ENCODE peak calls at places on chromosomes 5 and 9, in nine cellular contexts. One of them, this sample, is unnamed.
A peak's percentile ranks its signal among the peaks of the same experiment; 100 is the strongest.

GRCh38 chr5:131641494-131641893 is 6.5 kb upstream of the RAPGEF6 start:
- DNase-seq in AML-193: no peak
- DNase-seq in T-helper 9 cell: no peak
- DNase-seq in EL: no peak
- DNase-seq in prostate gland: no peak
- DNase-seq in Ammon's horn: no peak
- DNase-seq in T-helper 1 cell: no peak
- DNase-seq in activated effector memory CD4-positive, alpha-beta T cell treated with anti-CD3 and anti-CD28 coated beads, Interleukin-2, amount 50 U/mL, for 16 hours: no peak
- DNase-seq in pons: no peak
- DNase-seq in this sample: no peak

GRCh38 chr9:708182-708555 is 133.3 kb upstream of the DMRT1 start:
- DNase-seq in AML-193: peak; percentile 10
- DNase-seq in EL: no peak
- DNase-seq in activated effector memory CD4-positive, alpha-beta T cell treated with anti-CD3 and anti-CD28 coated beads, Interleukin-2, amount 50 U/mL, for 16 hours: no peak
- DNase-seq in T-helper 1 cell: no peak
- DNase-seq in T-helper 9 cell: no peak
- DNase-seq in pons: no peak
- DNase-seq in Ammon's horn: no peak
- DNase-seq in prostate gland: no peak
- DNase-seq in this sample: no peak

GRCh38 chr5:154646841-154647759 is 108.1 kb upstream of the LARP1 start:
- DNase-seq in prostate gland: no peak
- DNase-seq in T-helper 9 cell: no peak
- DNase-seq in activated effector memory CD4-positive, alpha-beta T cell treated with anti-CD3 and anti-CD28 coated beads, Interleukin-2, amount 50 U/mL, for 16 hours: peak; percentile 62
- DNase-seq in AML-193: no peak
- DNase-seq in T-helper 1 cell: no peak
- DNase-seq in pons: no peak
- DNase-seq in Ammon's horn: no peak
- DNase-seq in EL: no peak
- DNase-seq in this sample: no peak

GRCh38 chr5:69454460-69455249 is 37.9 kb upstream of the OCLN start:
- DNase-seq in Ammon's horn: no peak
- DNase-seq in AML-193: no peak
- DNase-seq in T-helper 9 cell: no peak
- DNase-seq in T-helper 1 cell: no peak
- DNase-seq in EL: no peak
- DNase-seq in activated effector memory CD4-positive, alpha-beta T cell treated with anti-CD3 and anti-CD28 coated beads, Interleukin-2, amount 50 U/mL, for 16 hours: no peak
- DNase-seq in pons: no peak
- DNase-seq in prostate gland: no peak
- DNase-seq in this sample: no peak

GRCh38 chr5:59783264-59783663 is 110.3 kb downstream of the PDE4D start:
- DNase-seq in AML-193: no peak
- DNase-seq in T-helper 9 cell: no peak
- DNase-seq in Ammon's horn: no peak
- DNase-seq in T-helper 1 cell: no peak
- DNase-seq in prostate gland: no peak
- DNase-seq in activated effector memory CD4-positive, alpha-beta T cell treated with anti-CD3 and anti-CD28 coated beads, Interleukin-2, amount 50 U/mL, for 16 hours: no peak
- DNase-seq in pons: no peak
- DNase-seq in EL: no peak
- DNase-seq in this sample: no peak

GRCh38 chr5:135444881-135445280 is 2.3 kb downstream of the DCANP1 start:
- DNase-seq in activated effector memory CD4-positive, alpha-beta T cell treated with anti-CD3 and anti-CD28 coated beads, Interleukin-2, amount 50 U/mL, for 16 hours: no peak
- DNase-seq in prostate gland: no peak
- DNase-seq in pons: no peak
- DNase-seq in T-helper 9 cell: no peak
- DNase-seq in T-helper 1 cell: no peak
- DNase-seq in EL: no peak
- DNase-seq in AML-193: no peak
- DNase-seq in Ammon's horn: no peak
- DNase-seq in this sample: no peak

GRCh38 chr9:20494035-20494434 is 128.3 kb downstream of the MLLT3 start:
- DNase-seq in activated effector memory CD4-positive, alpha-beta T cell treated with anti-CD3 and anti-CD28 coated beads, Interleukin-2, amount 50 U/mL, for 16 hours: no peak
- DNase-seq in T-helper 1 cell: no peak
- DNase-seq in T-helper 9 cell: no peak
- DNase-seq in prostate gland: no peak
- DNase-seq in AML-193: no peak
- DNase-seq in EL: no peak
- DNase-seq in pons: no peak
- DNase-seq in Ammon's horn: no peak
- DNase-seq in this sample: no peak

GRCh38 chr5:57383093-57383861 is 99.3 kb downstream of the ACTBL2 start:
- DNase-seq in AML-193: no peak
- DNase-seq in activated effector memory CD4-positive, alpha-beta T cell treated with anti-CD3 and anti-CD28 coated beads, Interleukin-2, amount 50 U/mL, for 16 hours: peak; percentile 75
- DNase-seq in T-helper 1 cell: no peak
- DNase-seq in prostate gland: no peak
- DNase-seq in T-helper 9 cell: no peak
- DNase-seq in pons: no peak
- DNase-seq in EL: peak; percentile 93
- DNase-seq in Ammon's horn: no peak
- DNase-seq in this sample: peak; percentile 95

GRCh38 chr5:170169996-170170395 is 62.8 kb upstream of the C5orf58 start:
- DNase-seq in pons: no peak
- DNase-seq in prostate gland: no peak
- DNase-seq in activated effector memory CD4-positive, alpha-beta T cell treated with anti-CD3 and anti-CD28 coated beads, Interleukin-2, amount 50 U/mL, for 16 hours: no peak
- DNase-seq in Ammon's horn: no peak
- DNase-seq in T-helper 9 cell: no peak
- DNase-seq in EL: no peak
- DNase-seq in AML-193: no peak
- DNase-seq in T-helper 1 cell: no peak
- DNase-seq in this sample: no peak

GRCh38 chr9:10704720-10705119 is 91.9 kb upstream of the PTPRD start:
- DNase-seq in AML-193: no peak
- DNase-seq in Ammon's horn: no peak
- DNase-seq in prostate gland: no peak
- DNase-seq in pons: no peak
- DNase-seq in activated effector memory CD4-positive, alpha-beta T cell treated with anti-CD3 and anti-CD28 coated beads, Interleukin-2, amount 50 U/mL, for 16 hours: no peak
- DNase-seq in EL: no peak
- DNase-seq in T-helper 9 cell: no peak
- DNase-seq in T-helper 1 cell: no peak
- DNase-seq in this sample: peak; percentile 48

GRCh38 chr5:54743581-54743980 is 226.0 kb downstream of the SNX18 start:
- DNase-seq in prostate gland: no peak
- DNase-seq in AML-193: no peak
- DNase-seq in Ammon's horn: no peak
- DNase-seq in T-helper 9 cell: no peak
- DNase-seq in pons: no peak
- DNase-seq in activated effector memory CD4-positive, alpha-beta T cell treated with anti-CD3 and anti-CD28 coated beads, Interleukin-2, amount 50 U/mL, for 16 hours: no peak
- DNase-seq in T-helper 1 cell: no peak
- DNase-seq in EL: no peak
- DNase-seq in this sample: no peak

GRCh38 chr5:172144291-172144815 is 43.7 kb downstream of the STK10 start:
- DNase-seq in T-helper 1 cell: no peak
- DNase-seq in activated effector memory CD4-positive, alpha-beta T cell treated with anti-CD3 and anti-CD28 coated beads, Interleukin-2, amount 50 U/mL, for 16 hours: no peak
- DNase-seq in EL: no peak
- DNase-seq in prostate gland: no peak
- DNase-seq in T-helper 9 cell: no peak
- DNase-seq in pons: peak; percentile 88
- DNase-seq in AML-193: no peak
- DNase-seq in Ammon's horn: peak; percentile 81
- DNase-seq in this sample: no peak

GRCh38 chr9:133456409-133456808 is 3.4 kb upstream of the CACFD1 start:
- DNase-seq in T-helper 1 cell: no peak
- DNase-seq in activated effector memory CD4-positive, alpha-beta T cell treated with anti-CD3 and anti-CD28 coated beads, Interleukin-2, amount 50 U/mL, for 16 hours: no peak
- DNase-seq in prostate gland: no peak
- DNase-seq in T-helper 9 cell: no peak
- DNase-seq in EL: no peak
- DNase-seq in pons: no peak
- DNase-seq in AML-193: no peak
- DNase-seq in Ammon's horn: no peak
- DNase-seq in this sample: no peak

GRCh38 chr5:168829044-168829443 is 249.9 kb upstream of the PANK3 start:
- DNase-seq in activated effector memory CD4-positive, alpha-beta T cell treated with anti-CD3 and anti-CD28 coated beads, Interleukin-2, amount 50 U/mL, for 16 hours: no peak
- DNase-seq in prostate gland: no peak
- DNase-seq in Ammon's horn: no peak
- DNase-seq in T-helper 1 cell: no peak
- DNase-seq in AML-193: no peak
- DNase-seq in EL: no peak
- DNase-seq in pons: no peak
- DNase-seq in T-helper 9 cell: no peak
- DNase-seq in this sample: no peak

GRCh38 chr9:32430720-32431119 is 46.3 kb downstream of the ACO1 start:
- DNase-seq in activated effector memory CD4-positive, alpha-beta T cell treated with anti-CD3 and anti-CD28 coated beads, Interleukin-2, amount 50 U/mL, for 16 hours: no peak
- DNase-seq in T-helper 9 cell: no peak
- DNase-seq in EL: peak; percentile 77
- DNase-seq in prostate gland: no peak
- DNase-seq in AML-193: no peak
- DNase-seq in Ammon's horn: no peak
- DNase-seq in pons: no peak
- DNase-seq in T-helper 1 cell: no peak
- DNase-seq in this sample: no peak

GRCh38 chr9:36327903-36328302 is 69.7 kb upstream of the GNE start:
- DNase-seq in pons: no peak
- DNase-seq in prostate gland: no peak
- DNase-seq in Ammon's horn: no peak
- DNase-seq in activated effector memory CD4-positive, alpha-beta T cell treated with anti-CD3 and anti-CD28 coated beads, Interleukin-2, amount 50 U/mL, for 16 hours: no peak
- DNase-seq in T-helper 1 cell: no peak
- DNase-seq in T-helper 9 cell: no peak
- DNase-seq in EL: peak; percentile 53
- DNase-seq in AML-193: no peak
- DNase-seq in this sample: peak; percentile 32

GRCh38 chr9:129352157-129352870 is 174.3 kb upstream of the IER5L start:
- DNase-seq in activated effector memory CD4-positive, alpha-beta T cell treated with anti-CD3 and anti-CD28 coated beads, Interleukin-2, amount 50 U/mL, for 16 hours: no peak
- DNase-seq in pons: no peak
- DNase-seq in T-helper 1 cell: no peak
- DNase-seq in Ammon's horn: no peak
- DNase-seq in EL: no peak
- DNase-seq in T-helper 9 cell: no peak
- DNase-seq in prostate gland: no peak
- DNase-seq in AML-193: no peak
- DNase-seq in this sample: no peak

GRCh38 chr9:83062011-83062652 is 810 bp downstream of the RASEF start:
- DNase-seq in T-helper 9 cell: no peak
- DNase-seq in EL: peak; percentile 73
- DNase-seq in pons: no peak
- DNase-seq in activated effector memory CD4-positive, alpha-beta T cell treated with anti-CD3 and anti-CD28 coated beads, Interleukin-2, amount 50 U/mL, for 16 hours: no peak
- DNase-seq in prostate gland: peak; percentile 41
- DNase-seq in AML-193: no peak
- DNase-seq in Ammon's horn: no peak
- DNase-seq in T-helper 1 cell: no peak
- DNase-seq in this sample: peak; percentile 67

GRCh38 chr5:169286572-169287325 is 14.2 kb downstream of the SLIT3 start:
- DNase-seq in Ammon's horn: peak; percentile 65
- DNase-seq in prostate gland: no peak
- DNase-seq in T-helper 9 cell: no peak
- DNase-seq in activated effector memory CD4-positive, alpha-beta T cell treated with anti-CD3 and anti-CD28 coated beads, Interleukin-2, amount 50 U/mL, for 16 hours: no peak
- DNase-seq in T-helper 1 cell: no peak
- DNase-seq in pons: no peak
- DNase-seq in EL: no peak
- DNase-seq in AML-193: no peak
- DNase-seq in this sample: no peak

GRCh38 chr9:84785766-84786547 is 116.4 kb downstream of the NTRK2 start:
- DNase-seq in T-helper 1 cell: no peak
- DNase-seq in activated effector memory CD4-positive, alpha-beta T cell treated with anti-CD3 and anti-CD28 coated beads, Interleukin-2, amount 50 U/mL, for 16 hours: no peak
- DNase-seq in EL: no peak
- DNase-seq in prostate gland: no peak
- DNase-seq in pons: peak; percentile 33
- DNase-seq in T-helper 9 cell: no peak
- DNase-seq in Ammon's horn: peak; percentile 54
- DNase-seq in AML-193: no peak
- DNase-seq in this sample: no peak

GRCh38 chr9:87160148-87161107 is 213.1 kb upstream of the GAS1 start:
- DNase-seq in EL: no peak
- DNase-seq in activated effector memory CD4-positive, alpha-beta T cell treated with anti-CD3 and anti-CD28 coated beads, Interleukin-2, amount 50 U/mL, for 16 hours: no peak
- DNase-seq in Ammon's horn: peak; percentile 10
- DNase-seq in T-helper 1 cell: no peak
- DNase-seq in prostate gland: no peak
- DNase-seq in T-helper 9 cell: no peak
- DNase-seq in AML-193: no peak
- DNase-seq in pons: no peak
- DNase-seq in this sample: no peak

GRCh38 chr5:132369471-132370240 is at the start of gene SLC22A5:
- DNase-seq in activated effector memory CD4-positive, alpha-beta T cell treated with anti-CD3 and anti-CD28 coated beads, Interleukin-2, amount 50 U/mL, for 16 hours: peak; percentile 90
- DNase-seq in prostate gland: peak; percentile 70
- DNase-seq in T-helper 9 cell: peak; percentile 55
- DNase-seq in Ammon's horn: peak; percentile 58
- DNase-seq in AML-193: peak; percentile 33
- DNase-seq in pons: no peak
- DNase-seq in T-helper 1 cell: peak; percentile 72
- DNase-seq in EL: peak; percentile 68
- DNase-seq in this sample: peak; percentile 76

GRCh38 chr5:1833264-1834021 is 32.2 kb downstream of the NDUFS6 start:
- DNase-seq in AML-193: no peak
- DNase-seq in pons: no peak
- DNase-seq in T-helper 1 cell: no peak
- DNase-seq in prostate gland: no peak
- DNase-seq in activated effector memory CD4-positive, alpha-beta T cell treated with anti-CD3 and anti-CD28 coated beads, Interleukin-2, amount 50 U/mL, for 16 hours: peak; percentile 56
- DNase-seq in T-helper 9 cell: no peak
- DNase-seq in Ammon's horn: no peak
- DNase-seq in EL: no peak
- DNase-seq in this sample: no peak

GRCh38 chr5:73997936-73998335 is 371.9 kb downstream of the ARHGEF28 start:
- DNase-seq in activated effector memory CD4-positive, alpha-beta T cell treated with anti-CD3 and anti-CD28 coated beads, Interleukin-2, amount 50 U/mL, for 16 hours: no peak
- DNase-seq in EL: no peak
- DNase-seq in Ammon's horn: no peak
- DNase-seq in T-helper 1 cell: no peak
- DNase-seq in prostate gland: no peak
- DNase-seq in pons: no peak
- DNase-seq in AML-193: no peak
- DNase-seq in T-helper 9 cell: no peak
- DNase-seq in this sample: no peak

GRCh38 chr9:16207161-16207560 is 654.3 kb downstream of the CCDC171 start:
- DNase-seq in Ammon's horn: no peak
- DNase-seq in AML-193: no peak
- DNase-seq in T-helper 9 cell: no peak
- DNase-seq in T-helper 1 cell: no peak
- DNase-seq in EL: peak; percentile 33
- DNase-seq in pons: no peak
- DNase-seq in activated effector memory CD4-positive, alpha-beta T cell treated with anti-CD3 and anti-CD28 coated beads, Interleukin-2, amount 50 U/mL, for 16 hours: no peak
- DNase-seq in prostate gland: no peak
- DNase-seq in this sample: peak; percentile 74

GRCh38 chr5:117947836-117948235 is 1040.5 kb downstream of the DTWD2 start:
- DNase-seq in activated effector memory CD4-positive, alpha-beta T cell treated with anti-CD3 and anti-CD28 coated beads, Interleukin-2, amount 50 U/mL, for 16 hours: no peak
- DNase-seq in pons: no peak
- DNase-seq in AML-193: no peak
- DNase-seq in EL: no peak
- DNase-seq in Ammon's horn: no peak
- DNase-seq in prostate gland: no peak
- DNase-seq in T-helper 1 cell: no peak
- DNase-seq in T-helper 9 cell: no peak
- DNase-seq in this sample: no peak

This sample was measured in Daoy.